ENCODE peak calls at places on chromosomes 6 and 20, in six cellular contexts. A, X, W, R, D and K are unnamed samples.

GRCh38 chr6:4351857-4352669 is 216.7 kb upstream of the ECI2 start:
- DNase-seq in A (no peak), X (peak), W (peak), R (no peak), D (no peak), K (peak)

GRCh38 chr6:133132583-133132982 is 108.6 kb upstream of the EYA4 start:
- DNase-seq in A (no peak), X (no peak), W (no peak), R (no peak), D (no peak), K (no peak)

GRCh38 chr20:20441259-20441658 is 73.4 kb downstream of the INSM1 start:
- DNase-seq in A (no peak), X (no peak), W (no peak), R (peak), D (no peak), K (no peak)

GRCh38 chr20:41426361-41426900 is 59.8 kb upstream of the EMILIN3 start:
- DNase-seq in A (no peak), X (no peak), W (no peak), R (no peak), D (no peak), K (no peak)

GRCh38 chr6:11921017-11921438 is 91.1 kb upstream of the HIVEP1 start:
- DNase-seq in A (no peak), X (peak), W (peak), R (peak), D (no peak), K (no peak)

GRCh38 chr6:4644962-4645361 is 131.2 kb upstream of the CDYL start:
- DNase-seq in A (no peak), X (no peak), W (no peak), R (no peak), D (no peak), K (no peak)

GRCh38 chr6:44278774-44279697 is 8.8 kb downstream of the TMEM151B start:
- DNase-seq in A (no peak), X (no peak), W (no peak), R (no peak), D (no peak), K (no peak)

GRCh38 chr20:59831024-59831900 is 102.2 kb downstream of the SYCP2 start:
- DNase-seq in A (no peak), X (no peak), W (no peak), R (peak), D (no peak), K (no peak)

GRCh38 chr6:3496395-3496794 is 39.5 kb upstream of the SLC22A23 start:
- DNase-seq in A (no peak), X (no peak), W (no peak), R (no peak), D (no peak), K (no peak)

GRCh38 chr20:44858959-44859358 is 26.5 kb upstream of the YWHAB start:
- DNase-seq in A (no peak), X (no peak), W (no peak), R (peak), D (peak), K (no peak)

GRCh38 chr6:127635091-127635490 is 58.1 kb downstream of the C6orf58 start:
- DNase-seq in A (no peak), X (no peak), W (no peak), R (no peak), D (no peak), K (no peak)

GRCh38 chr20:11271319-11271718 is 597.5 kb upstream of the JAG1 start:
- DNase-seq in A (no peak), X (no peak), W (no peak), R (no peak), D (no peak), K (no peak)

DNA sequence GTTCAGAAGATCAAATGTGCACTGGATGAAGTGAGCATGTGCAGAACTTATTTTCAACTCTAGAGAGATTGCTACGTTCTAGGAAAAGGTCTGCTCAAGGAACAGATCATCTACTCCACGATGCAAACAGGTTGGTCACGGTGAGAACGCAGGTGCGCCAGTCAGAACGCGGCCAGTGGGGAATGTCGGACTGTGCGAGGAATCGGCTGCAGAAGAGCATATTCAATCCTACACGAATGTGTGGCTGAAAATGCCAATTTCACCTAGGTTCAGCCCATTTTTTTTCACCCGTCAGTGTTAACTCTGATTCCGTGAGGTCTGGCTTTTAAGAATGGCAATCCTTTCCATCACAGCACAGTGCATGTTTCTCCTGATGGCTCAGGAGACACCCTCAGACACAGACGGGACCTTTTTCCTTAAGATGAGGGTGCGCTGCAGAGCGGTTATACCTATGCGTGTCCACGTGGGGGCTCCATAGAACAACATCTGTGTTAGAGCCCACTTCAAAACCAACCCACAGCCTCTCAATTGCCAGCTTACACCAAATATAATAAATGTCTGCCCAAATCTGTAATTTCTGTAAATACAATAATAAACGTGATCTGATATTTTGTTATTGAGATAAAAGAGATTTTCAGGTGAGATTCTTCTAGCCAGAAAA is 250.4 kb downstream of the FOXA2 start:
- DNase-seq in A (peak), X (peak), W (no peak), R (peak), D (peak), K (peak)
- H3K27ac ChIP-seq in A (no peak), X (no peak), W (no peak), R (no peak), D (no peak), K (no peak)

DNA sequence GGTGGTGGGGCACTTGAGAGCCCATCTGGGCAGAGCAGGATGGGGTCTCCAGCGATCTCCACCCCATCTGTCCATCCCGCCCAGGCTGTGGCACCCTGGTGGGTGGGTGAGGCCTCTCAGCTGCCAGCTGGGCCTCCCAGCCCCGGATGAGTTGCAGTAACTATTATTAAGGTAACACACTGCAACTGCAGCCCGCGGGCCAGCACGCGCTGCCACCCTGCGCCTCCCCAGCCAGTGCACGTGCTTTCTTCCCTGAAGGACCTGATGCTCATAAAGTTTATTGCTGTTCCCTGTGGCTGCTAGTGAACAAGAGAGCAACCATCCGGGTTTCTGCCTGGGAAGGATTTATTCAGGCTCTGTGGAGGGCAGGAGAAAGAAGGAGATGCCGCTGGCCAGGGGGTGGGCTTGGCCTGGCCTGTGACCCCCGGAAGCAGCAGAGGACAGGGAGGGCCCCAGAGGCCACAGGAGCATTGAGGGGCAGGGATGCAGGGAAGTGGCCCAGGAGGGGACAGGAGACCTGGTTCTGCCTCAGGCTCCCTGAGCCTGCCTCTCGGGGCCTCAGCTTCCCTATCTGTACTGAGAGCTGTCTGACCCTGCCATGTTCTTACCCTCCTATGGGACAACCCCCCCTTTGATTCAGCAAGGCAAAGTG is 1.7 kb downstream of the IP6K3 start:
- DNase-seq in A (no peak), X (no peak), W (no peak), R (peak), D (no peak), K (no peak)
- H3K27ac ChIP-seq in A (no peak), X (peak), W (peak), R (no peak), D (no peak), K (peak)

GRCh38 chr6:33746651-33747100 is at the start of gene IP6K3:
- DNase-seq in A (no peak), X (peak), W (no peak), R (no peak), D (no peak), K (no peak)
- H3K27ac ChIP-seq in A (no peak), X (peak), W (peak), R (no peak), D (no peak), K (peak)

GRCh38 chr20:49766979-49767419 is 45.6 kb upstream of the SLC9A8 start:
- DNase-seq in A (no peak), X (no peak), W (no peak), R (no peak), D (no peak), K (no peak)
- H3K27ac ChIP-seq in A (no peak), X (no peak), W (no peak), R (no peak), D (no peak), K (no peak)

DNA sequence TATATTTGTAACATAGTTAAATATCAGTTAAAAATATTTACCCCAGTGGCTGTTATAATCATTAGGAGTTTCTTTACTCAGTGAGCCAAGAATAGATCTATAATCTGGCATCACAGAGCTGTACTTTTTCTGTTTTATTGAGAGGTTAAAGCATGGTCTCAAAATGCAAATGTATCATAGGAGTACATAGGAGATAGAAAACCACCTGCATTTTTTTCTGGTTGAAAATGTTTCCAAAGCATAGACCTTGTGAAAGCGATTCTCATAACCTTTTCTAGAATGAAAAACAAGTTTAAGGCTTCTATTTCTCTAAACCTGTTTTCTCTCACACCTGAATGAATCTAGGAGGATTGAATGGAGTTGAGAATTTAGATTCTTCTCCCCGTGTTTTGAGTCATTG is 14.4 kb downstream of the KCNQ5 start:
- DNase-seq in A (peak), X (no peak), W (no peak), R (no peak), D (no peak), K (no peak)
- H3K27ac ChIP-seq in A (peak), X (no peak), W (no peak), R (no peak), D (no peak), K (no peak)